ENCODE peak calls at places on chromosomes 16 and 17, in eight cellular contexts. R, E, H, V, S, T, X and D are unnamed samples.

GRCh38 chr17:76797441-76797840 is 59.5 kb downstream of the MFSD11 start:
- DNase-seq in R (no peak), E (peak), H (no peak), V (no peak), S (no peak), T (peak), X (no peak), D (no peak)

GRCh38 chr16:55207679-55208294 is 116.2 kb upstream of the IRX6 start:
- DNase-seq in R (no peak), E (no peak), H (no peak), V (no peak), S (peak), T (peak), X (no peak), D (no peak)

GRCh38 chr17:75684249-75684648 is 17.1 kb downstream of the SAP30BP start:
- DNase-seq in R (peak), E (peak), H (no peak), V (peak), S (no peak), T (no peak), X (no peak), D (no peak)

GRCh38 chr17:19448341-19449268 is 37.6 kb downstream of the RNF112 start:
- DNase-seq in R (peak), E (peak), H (no peak), V (peak), S (peak), T (no peak), X (no peak), D (no peak)

GRCh38 chr17:21394265-21394664 is 18.1 kb downstream of the KCNJ12 start:
- DNase-seq in R (no peak), E (peak), H (no peak), V (peak), S (no peak), T (no peak), X (no peak), D (no peak)

GRCh38 chr16:25895371-25895770 is 203.6 kb downstream of the HS3ST4 start:
- DNase-seq in R (no peak), E (no peak), H (no peak), V (no peak), S (no peak), T (no peak), X (no peak), D (no peak)

GRCh38 chr17:77313831-77314230 is 173.1 kb downstream of the SEC14L1 start:
- DNase-seq in R (no peak), E (no peak), H (no peak), V (no peak), S (no peak), T (no peak), X (no peak), D (no peak)

GRCh38 chr16:15507299-15507958 is 73.0 kb downstream of the BMERB1 start:
- DNase-seq in R (no peak), E (no peak), H (no peak), V (peak), S (no peak), T (no peak), X (no peak), D (no peak)

DNA sequence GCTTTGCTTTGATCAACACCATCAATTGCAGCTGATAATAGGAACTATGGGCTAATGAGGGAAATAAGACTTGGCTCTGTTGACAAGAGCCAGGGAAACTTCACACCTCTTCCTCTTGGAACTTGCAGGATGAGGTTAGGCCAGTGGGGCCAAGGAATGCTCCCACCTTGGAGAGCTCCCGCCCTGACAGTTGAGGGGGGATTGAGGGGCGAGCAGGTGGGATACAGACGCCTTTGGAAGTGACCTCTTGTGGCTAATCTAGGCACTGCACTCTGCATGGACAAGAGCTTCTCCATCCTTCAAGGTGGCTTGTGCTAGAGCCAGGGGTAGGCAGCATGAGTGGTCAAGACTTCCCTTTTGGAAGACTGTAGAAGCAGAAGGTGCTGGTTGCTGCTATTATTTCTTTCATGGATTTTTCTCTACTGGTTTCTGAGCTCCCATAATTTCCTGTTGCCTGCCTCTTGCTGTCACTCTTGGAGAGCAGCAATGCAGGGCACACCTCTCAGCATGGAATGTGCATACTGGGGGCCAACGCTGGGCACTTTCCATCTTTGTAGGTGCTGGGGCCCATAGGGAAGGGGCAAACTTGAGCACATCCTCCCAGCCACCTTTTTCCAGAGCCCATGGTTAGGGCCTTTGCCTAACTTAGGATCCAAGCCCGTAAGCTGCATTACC is 2.3 kb upstream of the PHF12 start:
- DNase-seq in R (peak), E (peak), H (peak), V (peak), S (peak), T (peak), X (peak), D (peak)
- TF ChIP-seq EZH2phosphoT487 in R (no peak), E (no peak), H (no peak), V (no peak), S (no peak), T (no peak), X (no peak), D (no peak)

GRCh38 chr16:53519417-53520091 is 16.5 kb upstream of the AKTIP start:
- DNase-seq in R (no peak), E (no peak), H (no peak), V (no peak), S (no peak), T (no peak), X (no peak), D (no peak)

GRCh38 chr16:53515811-53516210 is 12.8 kb upstream of the AKTIP start:
- DNase-seq in R (no peak), E (no peak), H (no peak), V (no peak), S (no peak), T (no peak), X (no peak), D (no peak)

GRCh38 chr16:53515259-53515658 is 12.2 kb upstream of the AKTIP start:
- DNase-seq in R (no peak), E (no peak), H (no peak), V (peak), S (no peak), T (no peak), X (no peak), D (no peak)

GRCh38 chr16:53518550-53519416 is 15.8 kb upstream of the AKTIP start:
- DNase-seq in R (no peak), E (no peak), H (no peak), V (peak), S (no peak), T (no peak), X (no peak), D (peak)

DNA sequence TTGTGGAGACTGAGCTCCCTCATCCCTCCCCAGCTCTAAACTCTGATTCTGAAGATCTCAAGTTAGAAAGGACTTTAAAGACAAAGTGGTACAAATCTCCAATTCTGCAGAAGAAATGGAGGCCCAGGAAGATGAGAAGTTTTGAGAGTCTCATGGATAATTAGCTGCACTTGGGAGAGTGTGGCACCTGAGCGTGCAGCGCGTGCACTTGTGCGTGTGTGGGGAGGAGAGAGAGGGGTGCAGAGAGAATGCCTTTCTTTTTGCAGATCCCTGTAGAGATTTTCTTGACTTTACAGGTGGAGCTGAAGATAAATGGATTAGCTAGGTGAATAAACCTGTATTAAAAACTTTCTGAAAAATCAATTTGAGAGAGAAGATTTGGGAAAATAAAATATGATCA is 14.8 kb upstream of the AKTIP start:
- DNase-seq in R (no peak), E (no peak), H (no peak), V (no peak), S (no peak), T (no peak), X (no peak), D (no peak)
- TF ChIP-seq EZH2phosphoT487 in R (no peak), E (no peak), H (no peak), V (no peak), S (no peak), T (no peak), X (no peak), D (no peak)

DNA sequence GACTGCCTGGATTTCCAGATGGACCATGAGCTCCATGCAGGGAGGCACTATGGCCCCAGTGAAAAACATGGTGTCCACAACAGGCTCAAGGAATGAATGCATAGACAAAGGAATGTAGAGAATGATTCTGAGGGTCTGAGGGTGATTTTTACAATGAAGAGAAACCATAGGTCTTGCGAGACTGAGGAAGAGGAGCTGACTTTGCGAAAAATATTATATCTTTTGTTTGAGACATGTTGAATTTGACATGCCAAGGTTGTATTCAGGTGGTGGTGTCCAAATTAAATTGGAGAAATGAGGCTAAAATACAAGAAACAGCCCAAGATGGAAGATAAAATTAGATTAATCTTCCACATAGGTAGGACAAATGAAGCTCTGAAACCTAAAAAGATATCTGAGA is 12.7 kb downstream of the HSD17B2 start:
- DNase-seq in R (no peak), E (no peak), H (no peak), V (no peak), S (no peak), T (no peak), X (no peak), D (no peak)
- TF ChIP-seq EZH2phosphoT487 in R (no peak), E (no peak), H (no peak), V (no peak), S (no peak), T (no peak), X (no peak), D (no peak)

GRCh38 chr17:4256952-4257351 is 6.8 kb downstream of the ANKFY1 start:
- DNase-seq in R (no peak), E (peak), H (no peak), V (peak), S (no peak), T (no peak), X (no peak), D (no peak)

GRCh38 chr17:4266550-4266949 is 2.8 kb upstream of the ANKFY1 start:
- DNase-seq in R (no peak), E (no peak), H (no peak), V (no peak), S (no peak), T (no peak), X (no peak), D (no peak)

GRCh38 chr17:4263282-4264215 is at the start of gene ANKFY1:
- DNase-seq in R (peak), E (peak), H (peak), V (peak), S (peak), T (peak), X (peak), D (peak)

GRCh38 chr17:4258867-4259266 is 4.9 kb downstream of the ANKFY1 start:
- DNase-seq in R (no peak), E (no peak), H (no peak), V (no peak), S (no peak), T (no peak), X (no peak), D (no peak)

GRCh38 chr17:4261452-4261851 is 2.3 kb downstream of the ANKFY1 start:
- DNase-seq in R (no peak), E (no peak), H (no peak), V (no peak), S (no peak), T (no peak), X (no peak), D (no peak)
- TF ChIP-seq EZH2phosphoT487 in R (no peak), E (no peak), H (no peak), V (no peak), S (no peak), T (no peak), X (no peak), D (no peak)

DNA sequence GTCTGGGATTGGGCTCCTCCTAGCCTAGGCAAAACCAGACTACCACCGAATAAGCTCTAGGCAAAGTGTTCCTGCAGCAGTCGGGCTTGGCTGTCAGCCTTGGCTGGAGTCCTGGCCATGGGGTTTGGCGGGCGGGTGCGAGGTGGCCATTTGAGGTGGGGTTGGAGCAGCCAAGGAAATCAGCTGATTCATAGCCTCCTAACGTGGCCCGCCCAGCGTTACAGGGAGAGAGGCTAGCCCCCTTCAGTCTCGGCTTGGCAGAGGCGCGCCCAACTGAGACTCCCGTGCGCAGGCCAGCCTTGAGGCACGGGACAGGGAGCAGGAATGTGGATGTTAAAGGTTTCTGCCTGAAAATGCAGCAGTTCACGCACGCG is 1.9 kb downstream of the PMP22 start:
- DNase-seq in R (peak), E (peak), H (no peak), V (peak), S (peak), T (peak), X (peak), D (no peak)
- TF ChIP-seq EZH2phosphoT487 in R (no peak), E (no peak), H (no peak), V (no peak), S (no peak), T (no peak), X (no peak), D (no peak)

GRCh38 chr17:83116783-83117555 is 37.6 kb downstream of the METRNL start:
- DNase-seq in R (no peak), E (no peak), H (no peak), V (no peak), S (no peak), T (no peak), X (no peak), D (no peak)
- TF ChIP-seq EZH2phosphoT487 in R (no peak), E (no peak), H (no peak), V (no peak), S (no peak), T (no peak), X (no peak), D (no peak)

GRCh38 chr17:35080536-35080935 is 17.0 kb upstream of the RFFL start:
- DNase-seq in R (no peak), E (no peak), H (no peak), V (no peak), S (no peak), T (no peak), X (no peak), D (peak)

GRCh38 chr17:35081638-35082037 is 18.1 kb upstream of the RFFL start:
- DNase-seq in R (no peak), E (no peak), H (no peak), V (no peak), S (no peak), T (no peak), X (no peak), D (no peak)

GRCh38 chr17:35076874-35077273 is 13.4 kb upstream of the RFFL start:
- DNase-seq in R (no peak), E (no peak), H (no peak), V (no peak), S (no peak), T (no peak), X (no peak), D (no peak)

GRCh38 chr17:35082073-35082657 is 18.7 kb upstream of the RFFL start:
- DNase-seq in R (no peak), E (peak), H (peak), V (peak), S (peak), T (no peak), X (no peak), D (peak)

DNA sequence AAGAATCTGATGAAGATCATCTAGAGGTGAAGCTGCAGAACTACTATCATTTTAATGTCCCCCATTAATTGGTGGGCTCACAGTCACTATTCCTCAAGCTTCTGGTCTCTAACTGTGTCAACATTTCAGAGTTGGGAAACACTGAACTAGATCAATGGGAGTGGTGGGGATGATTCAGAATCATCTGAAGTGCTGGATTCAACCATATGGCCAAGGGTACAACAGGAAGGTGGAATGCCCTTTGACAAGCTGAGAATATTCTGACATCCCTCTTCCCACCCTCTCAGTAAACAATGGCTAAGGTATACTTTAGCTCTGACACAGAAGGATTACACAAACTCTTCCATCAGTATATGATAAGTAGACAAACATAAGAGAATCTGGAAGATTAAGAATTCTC is 16.0 kb upstream of the RFFL start:
- DNase-seq in R (peak), E (peak), H (no peak), V (peak), S (no peak), T (no peak), X (no peak), D (no peak)
- TF ChIP-seq EZH2phosphoT487 in R (no peak), E (no peak), H (no peak), V (no peak), S (no peak), T (no peak), X (no peak), D (no peak)

GRCh38 chr16:79776243-79776884 is 175.8 kb upstream of the MAF start:
- DNase-seq in R (peak), E (no peak), H (no peak), V (peak), S (no peak), T (peak), X (peak), D (no peak)

GRCh38 chr16:79772028-79772427 is 171.5 kb upstream of the MAF start:
- DNase-seq in R (no peak), E (no peak), H (no peak), V (no peak), S (no peak), T (no peak), X (no peak), D (no peak)

GRCh38 chr16:79777679-79778078 is 177.1 kb upstream of the MAF start:
- DNase-seq in R (no peak), E (no peak), H (no peak), V (no peak), S (no peak), T (no peak), X (no peak), D (no peak)
- TF ChIP-seq EZH2phosphoT487 in R (no peak), E (no peak), H (no peak), V (no peak), S (no peak), T (no peak), X (no peak), D (no peak)

DNA sequence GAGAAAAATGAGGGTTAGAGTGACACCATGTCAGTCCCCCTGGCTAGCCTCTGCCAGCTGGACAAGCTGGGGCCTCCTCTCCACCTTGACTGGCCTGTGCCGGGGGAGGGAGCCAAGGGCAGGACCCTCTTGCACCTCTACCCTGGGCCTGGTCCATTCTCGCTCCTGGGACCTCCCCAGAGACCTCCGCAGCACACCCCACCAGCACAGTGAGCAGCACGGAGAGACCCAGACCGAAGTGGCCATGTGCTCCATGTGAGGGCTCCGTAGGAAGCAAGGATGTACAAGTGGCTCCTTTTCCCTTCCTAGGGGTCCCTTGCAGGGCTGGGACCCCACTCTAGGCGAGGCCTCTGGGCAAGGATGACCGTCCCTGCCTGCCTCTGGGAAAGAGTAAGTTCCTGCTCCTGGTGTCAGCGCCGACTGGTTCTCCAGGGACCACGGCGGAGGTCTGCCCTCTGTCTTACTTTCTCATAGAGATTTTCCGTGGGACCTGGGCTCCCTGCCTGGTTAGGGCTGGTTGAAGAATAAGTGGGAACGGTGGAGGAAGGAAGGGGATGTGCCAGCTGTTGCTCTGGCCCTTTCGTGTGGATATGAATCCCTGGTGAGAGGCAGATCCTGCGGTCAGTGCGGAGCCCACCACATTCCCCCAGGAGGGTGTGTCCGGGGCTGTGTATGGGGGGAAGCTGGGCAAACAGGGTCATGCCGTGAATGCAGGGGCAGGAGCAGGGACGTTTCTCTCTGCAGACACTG is 124.2 kb downstream of the METRNL start:
- DNase-seq in R (no peak), E (no peak), H (no peak), V (peak), S (no peak), T (no peak), X (no peak), D (no peak)
- TF ChIP-seq EZH2phosphoT487 in R (no peak), E (no peak), H (no peak), V (no peak), S (no peak), T (no peak), X (no peak), D (no peak)